ENCODE peak calls at places on chromosomes 4 and X, in five cellular contexts. I is stimulated activated CD4-positive, alpha-beta T cell treated with anti-CD3 and anti-CD28 coated beads, Interleukin-2, amount 100 ng/mL, for 48 hours; H is AML-193; T is GM23248; A is occipital lobe. C is an unnamed sample.

GRCh38 chr4:72567036-72567435 is 2.0 kb downstream of the ADAMTS3 start:
- DNase-seq in I (no peak), H (no peak), T (no peak), A (no peak), C (no peak)

GRCh38 chr4:113587156-113587555 is 174.4 kb downstream of the CAMK2D start:
- DNase-seq in I (no peak), H (no peak), T (no peak), A (no peak), C (no peak)

GRCh38 chr4:101346312-101346561 is 1.1 kb downstream of the PPP3CA start:
- DNase-seq in I (no peak), H (peak; percentile 73), T (no peak), A (no peak), C (no peak)

GRCh38 chrX:20204354-20204753 is 62.4 kb downstream of the RPS6KA3 start:
- DNase-seq in I (no peak), H (no peak), T (no peak), A (no peak), C (no peak)

GRCh38 chr4:76989391-76990061 is 40.0 kb downstream of the SEPTIN11 start:
- DNase-seq in I (peak; percentile 21), H (no peak), T (no peak), A (no peak), C (no peak)

GRCh38 chr4:2336659-2337058 is 74.8 kb upstream of the MXD4 start:
- DNase-seq in I (no peak), H (no peak), T (no peak), A (no peak), C (no peak)

GRCh38 chr4:173461170-173461569 is 62.3 kb upstream of the SCRG1 start:
- DNase-seq in I (no peak), H (no peak), T (peak; percentile 26), A (no peak), C (no peak)

GRCh38 chr4:170025523-170026252 is 507 bp downstream of the MFAP3L start:
- DNase-seq in I (no peak), H (no peak), T (peak; percentile 41), A (no peak), C (peak; percentile 47)

GRCh38 chrX:45070116-45071007 is 130.3 kb downstream of the DIPK2B start:
- DNase-seq in I (no peak), H (no peak), T (peak; percentile 52), A (no peak), C (peak; percentile 56)

GRCh38 chrX:10926906-10927305 is 184.2 kb upstream of the HCCS start:
- DNase-seq in I (no peak), H (no peak), T (no peak), A (no peak), C (no peak)

GRCh38 chr4:186701273-186701672 is 22.4 kb downstream of the FAT1 start:
- DNase-seq in I (no peak), H (no peak), T (peak; percentile 75), A (no peak), C (peak; percentile 87)

GRCh38 chr4:46393606-46394005 is 3.7 kb upstream of the GABRA2 start:
- DNase-seq in I (no peak), H (no peak), T (no peak), A (no peak), C (no peak)

GRCh38 chrX:23884427-23885024 is 23.2 kb downstream of the APOO start:
- DNase-seq in I (no peak), H (no peak), T (peak; percentile 54), A (no peak), C (no peak)

GRCh38 chr4:106358899-106359298 is 9.7 kb downstream of the GIMD1 start:
- DNase-seq in I (no peak), H (peak; percentile 79), T (peak; percentile 79), A (no peak), C (no peak)

GRCh38 chr4:23999714-24000113 is 109.9 kb upstream of the PPARGC1A start:
- DNase-seq in I (no peak), H (no peak), T (peak; percentile 23), A (no peak), C (no peak)

GRCh38 chrX:106168107-106168506 is at the start of gene PWWP3B:
- DNase-seq in I (no peak), H (no peak), T (peak; percentile 38), A (no peak), C (peak; percentile 80)

GRCh38 chr4:80365928-80366327 is 30.4 kb downstream of the CFAP299 start:
- DNase-seq in I (peak; percentile 40), H (peak; percentile 49), T (peak; percentile 83), A (no peak), C (peak; percentile 83)

GRCh38 chrX:107574711-107575110 is 53.6 kb upstream of the PRPS1 start:
- DNase-seq in I (no peak), H (no peak), T (peak; percentile 79), A (no peak), C (no peak)

GRCh38 chr4:62003695-62004094 is 803.6 kb downstream of the ADGRL3 start:
- DNase-seq in I (no peak), H (no peak), T (no peak), A (no peak), C (no peak)

GRCh38 chr4:911871-912490 is 20.1 kb downstream of the GAK start:
- DNase-seq in I (no peak), H (no peak), T (no peak), A (no peak), C (no peak)

GRCh38 chrX:13747836-13748235 is 13.3 kb downstream of the OFD1 start:
- DNase-seq in I (no peak), H (peak; percentile 16), T (peak; percentile 70), A (no peak), C (peak; percentile 40)

GRCh38 chr4:54902976-54903375 is 222.4 kb downstream of the KDR start:
- DNase-seq in I (no peak), H (no peak), T (no peak), A (no peak), C (no peak)

GRCh38 chr4:83582289-83582756 is 46.4 kb downstream of the GPAT3 start:
- DNase-seq in I (no peak), H (no peak), T (peak; percentile 24), A (no peak), C (no peak)

GRCh38 chr4:124940387-124940786 is 227.9 kb upstream of the ANKRD50 start:
- DNase-seq in I (no peak), H (no peak), T (peak; percentile 95), A (no peak), C (peak; percentile 13)

GRCh38 chrX:40154229-40154852 is 56.6 kb upstream of the BCOR start:
- DNase-seq in I (no peak), H (no peak), T (peak; percentile 70), A (peak; percentile 10), C (peak; percentile 85)

GRCh38 chrX:56833626-56834025 is 104.6 kb downstream of the NBDY start:
- DNase-seq in I (no peak), H (no peak), T (no peak), A (no peak), C (no peak)

GRCh38 chr4:55303818-55304217 is 42.2 kb upstream of the SRD5A3 start:
- DNase-seq in I (no peak), H (no peak), T (peak; percentile 79), A (no peak), C (no peak)

GRCh38 chrX:46849933-46850332 is 13.1 kb downstream of the RP2 start:
- DNase-seq in I (no peak), H (no peak), T (peak; percentile 15), A (no peak), C (no peak)

GRCh38 chr4:56727150-56727549 is 46.1 kb upstream of the HOPX start:
- DNase-seq in I (no peak), H (no peak), T (no peak), A (no peak), C (no peak)

GRCh38 chr4:21790437-21791029 is 158.0 kb downstream of the KCNIP4 start:
- DNase-seq in I (no peak), H (peak; percentile 1), T (peak; percentile 63), A (no peak), C (peak; percentile 33)

GRCh38 chrX:77749695-77750094 is 36.3 kb downstream of the ATRX start:
- DNase-seq in I (no peak), H (no peak), T (peak; percentile 76), A (no peak), C (peak; percentile 2)

GRCh38 chr4:105061136-105061696 is 85.5 kb upstream of the TET2 start:
- DNase-seq in I (peak; percentile 9), H (peak; percentile 85), T (no peak), A (no peak), C (peak; percentile 61)

GRCh38 chr4:120826449-120826848 is 96.1 kb downstream of the PRDM5 start:
- DNase-seq in I (no peak), H (no peak), T (no peak), A (no peak), C (no peak)

GRCh38 chr4:120886183-120886582 is 36.3 kb downstream of the PRDM5 start:
- DNase-seq in I (no peak), H (no peak), T (no peak), A (no peak), C (no peak)

GRCh38 chrX:107485019-107485418 is 35.6 kb downstream of the FRMPD3 start:
- DNase-seq in I (no peak), H (no peak), T (no peak), A (no peak), C (peak; percentile 9)

GRCh38 chr4:8737601-8738279 is 133.9 kb downstream of the HMX1 start:
- DNase-seq in I (no peak), H (no peak), T (no peak), A (no peak), C (no peak)

GRCh38 chrX:123756320-123756719 is 23.5 kb upstream of the THOC2 start:
- DNase-seq in I (no peak), H (no peak), T (peak; percentile 76), A (no peak), C (no peak)

GRCh38 chrX:138711399-138712347 is at the start of gene FGF13:
- DNase-seq in I (no peak), H (no peak), T (peak; percentile 44), A (peak; percentile 23), C (peak; percentile 85)

GRCh38 chrX:25275159-25275558 is 259.4 kb upstream of the ARX start:
- DNase-seq in I (no peak), H (no peak), T (no peak), A (no peak), C (no peak)